ENCODE peak calls at places on chromosomes 11 and 22, in four cellular contexts. Q, H, J and V are unnamed samples.

GRCh38 chr11:125063429-125064043 is 431 bp downstream of the SLC37A2 start:
- DNase-seq in H (no peak), Q (no peak), J (peak), V (no peak)

GRCh38 chr22:24471570-24471969 is 23.6 kb upstream of the UPB1 start:
- DNase-seq in H (no peak), J (no peak), Q (no peak), V (no peak)

GRCh38 chr22:32706149-32706548 is 95.4 kb upstream of the TIMP3 start:
- DNase-seq in J (peak), Q (no peak), H (no peak), V (no peak)

GRCh38 chr11:48087422-48087821 is 107.1 kb downstream of the PTPRJ start:
- DNase-seq in H (no peak), J (no peak), Q (no peak), V (no peak)

GRCh38 chr11:37532271-37532670 is 934.2 kb upstream of the RAG2 start:
- DNase-seq in J (no peak), Q (no peak), H (no peak), V (no peak)

GRCh38 chr11:116853461-116854073 is 16.1 kb upstream of the APOA1 start:
- DNase-seq in H (peak), Q (peak), J (no peak), V (peak)

GRCh38 chr11:8329961-8330361 is 66.3 kb upstream of the LMO1 start:
- DNase-seq in H (no peak), Q (no peak), J (peak), V (no peak)

GRCh38 chr11:72430743-72431570 is 3.4 kb downstream of the CLPB start:
- DNase-seq in Q (no peak), H (no peak), J (peak), V (no peak)

GRCh38 chr11:62505112-62505783 is 41.4 kb downstream of the AHNAK start:
- DNase-seq in Q (no peak), J (peak), H (no peak), V (no peak)

GRCh38 chr11:62505784-62506145 is 40.8 kb downstream of the AHNAK start:
- DNase-seq in H (no peak), Q (no peak), J (no peak), V (no peak)

GRCh38 chr11:62506413-62506940 is 40.1 kb downstream of the AHNAK start:
- DNase-seq in Q (no peak), H (no peak), J (no peak), V (no peak)

GRCh38 chr11:62507023-62507422 is 39.6 kb downstream of the AHNAK start:
- DNase-seq in J (no peak), Q (no peak), H (no peak), V (no peak)

GRCh38 chr11:62508336-62509058 is 38.1 kb downstream of the AHNAK start:
- DNase-seq in Q (peak), H (peak), J (peak), V (no peak)
- TF ChIP-seq CTCF in Q (no peak), H (peak), J (peak), V (peak)

GRCh38 chr11:85930879-85931366 is 75.7 kb downstream of the CCDC83 start:
- DNase-seq in Q (no peak), J (no peak), H (no peak), V (no peak)
- TF ChIP-seq REST in Q (no peak), J (no peak), H (no peak), V (no peak)

GRCh38 chr22:50699754-50700386 is 27.2 kb downstream of the SHANK3 start:
- DNase-seq in Q (no peak), H (no peak), J (peak), V (no peak)
- TF ChIP-seq CTCF in Q (no peak), H (no peak), J (peak), V (no peak)

GRCh38 chr11:57180141-57180561 is 1.6 kb upstream of the LRRC55 start:
- DNase-seq in H (no peak), J (peak), Q (no peak), V (no peak)
- TF ChIP-seq REST in H (no peak), J (no peak), Q (no peak), V (no peak)